ENCODE peak calls at places on chromosomes 16 and 17, in six cellular contexts. M is stimulated activated CD8-positive, alpha-beta memory T cell treated with anti-CD3 and anti-CD28 coated beads, Interleukin-12 subunit alpha, Interleukin-12 subunit beta, amount 100 ng/mL, for 1 hour; N is T-cell; Z is H9; G is cortex of kidney; E is T-helper 2 cell. S is an unnamed sample.
A peak's percentile ranks its signal among the peaks of the same experiment; 100 is the strongest.

GRCh38 chr17:50953831-50954601 is 87.9 kb upstream of the TOB1 start:
- DNase-seq in M (no peak), N (no peak), Z (peak; percentile 93), G (no peak), E (no peak), S (no peak)

GRCh38 chr16:80852261-80852872 is 48.0 kb upstream of the CDYL2 start:
- DNase-seq in M (no peak), N (no peak), Z (peak; percentile 50), G (no peak), E (no peak), S (no peak)

GRCh38 chr16:75224683-75225082 is 5.9 kb downstream of the CTRB1 start:
- DNase-seq in M (no peak), N (no peak), Z (peak; percentile 29), G (no peak), E (no peak), S (no peak)

GRCh38 chr17:2122641-2123302 is 67.9 kb downstream of the HIC1 start:
- DNase-seq in M (no peak), N (no peak), Z (no peak), G (no peak), E (no peak), S (no peak)

GRCh38 chr17:5902671-5903070 is 167.5 kb upstream of the WSCD1 start:
- DNase-seq in M (no peak), N (no peak), Z (peak; percentile 20), G (no peak), E (no peak), S (no peak)

GRCh38 chr17:61618950-61619349 is 27.9 kb upstream of the NACA2 start:
- DNase-seq in M (no peak), N (no peak), Z (no peak), G (no peak), E (no peak), S (no peak)

GRCh38 chr16:9328386-9328785 is 236.9 kb downstream of the HAPSTR1 start:
- DNase-seq in M (no peak), N (no peak), Z (no peak), G (no peak), E (no peak), S (no peak)

GRCh38 chr17:81977211-81978091 is at the start of gene ASPSCR1:
- DNase-seq in M (peak; percentile 85), N (peak; percentile 84), Z (peak; percentile 93), G (no peak), E (peak; percentile 86), S (peak; percentile 88)

GRCh38 chr17:48646183-48647102 is 20.3 kb upstream of the HOXB9 start:
- DNase-seq in M (no peak), N (no peak), Z (peak; percentile 74), G (no peak), E (no peak), S (peak; percentile 42)

GRCh38 chr16:79661578-79661977 is 61.0 kb upstream of the MAF start:
- DNase-seq in M (no peak), N (no peak), Z (no peak), G (no peak), E (no peak), S (no peak)

GRCh38 chr17:57956311-57957119 is 1.3 kb upstream of the CUEDC1 start:
- DNase-seq in M (peak; percentile 17), N (peak; percentile 24), Z (peak; percentile 61), G (no peak), E (peak; percentile 9), S (peak; percentile 61)

GRCh38 chr16:85984211-85984880 is 85.4 kb downstream of the IRF8 start:
- DNase-seq in M (no peak), N (no peak), Z (no peak), G (no peak), E (no peak), S (no peak)

GRCh38 chr17:9444687-9445086 is 130.9 kb downstream of the STX8 start:
- DNase-seq in M (no peak), N (no peak), Z (no peak), G (no peak), E (no peak), S (no peak)

GRCh38 chr16:11903906-11904305 is 11.8 kb downstream of the GSPT1 start:
- DNase-seq in M (no peak), N (no peak), Z (no peak), G (no peak), E (no peak), S (no peak)

GRCh38 chr16:19559242-19559910 is 3.9 kb downstream of the VPS35L start:
- DNase-seq in M (peak; percentile 21), N (peak; percentile 13), Z (no peak), G (no peak), E (no peak), S (no peak)

GRCh38 chr16:79312502-79312901 is 288.0 kb downstream of the MAF start:
- DNase-seq in M (no peak), N (no peak), Z (no peak), G (no peak), E (no peak), S (no peak)

GRCh38 chr17:17497065-17497844 is 1.1 kb upstream of the RASD1 start:
- DNase-seq in M (no peak), N (no peak), Z (peak; percentile 29), G (no peak), E (no peak), S (no peak)

GRCh38 chr17:4785311-4786110 is 653 bp downstream of the VMO1 start:
- DNase-seq in M (no peak), N (no peak), Z (peak; percentile 41), G (no peak), E (no peak), S (no peak)

GRCh38 chr17:60391419-60392041 is 403 bp downstream of the USP32 start:
- DNase-seq in M (no peak), N (no peak), Z (no peak), G (no peak), E (no peak), S (no peak)

S was measured in CD8-positive, alpha-beta T cell.